ENCODE peak calls at places on chromosome 1, in six cellular contexts. Q, P, X, Z, E and Y are unnamed samples.

GRCh38 chr1:149936076-149936991 is at the start of gene MTMR11:
- DNase-seq in Q (no peak), P (no peak), X (peak; percentile 69), Z (peak; percentile 51), E (peak; percentile 84), Y (peak; percentile 73)

GRCh38 chr1:192303029-192303428 is 13.8 kb upstream of the RGS21 start:
- DNase-seq in Q (no peak), P (no peak), X (no peak), Z (no peak), E (no peak), Y (no peak)

GRCh38 chr1:228293393-228293792 is 85.5 kb downstream of the OBSCN start:
- DNase-seq in Q (no peak), P (no peak), X (no peak), Z (no peak), E (no peak), Y (no peak)

GRCh38 chr1:64505944-64506658 is 36.2 kb downstream of the CACHD1 start:
- DNase-seq in Q (no peak), P (no peak), X (no peak), Z (no peak), E (peak; percentile 63), Y (peak; percentile 69)

GRCh38 chr1:2238361-2239055 is 10.4 kb downstream of the SKI start:
- DNase-seq in Q (no peak), P (no peak), X (peak; percentile 6), Z (no peak), E (no peak), Y (no peak)

GRCh38 chr1:46394108-46394871 is at the start of gene FAAH:
- DNase-seq in Q (peak; percentile 83), P (no peak), X (peak; percentile 69), Z (no peak), E (peak; percentile 88), Y (peak; percentile 89)

GRCh38 chr1:20442920-20443625 is 42.9 kb downstream of the CAMK2N1 start:
- DNase-seq in Q (no peak), P (no peak), X (peak; percentile 53), Z (no peak), E (no peak), Y (no peak)

GRCh38 chr1:109482796-109483638 is 688 bp upstream of the ATXN7L2 start:
- DNase-seq in Q (no peak), P (no peak), X (peak; percentile 31), Z (no peak), E (no peak), Y (peak; percentile 55)

GRCh38 chr1:228397966-228398365 is 8.7 kb downstream of the TRIM11 start:
- DNase-seq in Q (no peak), P (no peak), X (no peak), Z (no peak), E (no peak), Y (no peak)

GRCh38 chr1:82491301-82491986 is 690.7 kb downstream of the ADGRL2 start:
- DNase-seq in Q (no peak), P (no peak), X (no peak), Z (no peak), E (no peak), Y (no peak)

GRCh38 chr1:33367488-33368405 is 46.8 kb upstream of the A3GALT2 start:
- DNase-seq in Q (peak; percentile 89), P (peak; percentile 91), X (peak; percentile 93), Z (peak; percentile 80), E (peak; percentile 91), Y (peak; percentile 92)

GRCh38 chr1:86706018-86706417 is 1.6 kb downstream of the SH3GLB1 start:
- DNase-seq in Q (no peak), P (no peak), X (no peak), Z (no peak), E (no peak), Y (no peak)

GRCh38 chr1:150061632-150062101 is 5.9 kb upstream of the VPS45 start:
- DNase-seq in Q (no peak), P (no peak), X (peak; percentile 66), Z (peak; percentile 20), E (no peak), Y (peak; percentile 9)

GRCh38 chr1:178126261-178126660 is 32.4 kb downstream of the RASAL2 start:
- DNase-seq in Q (no peak), P (no peak), X (no peak), Z (no peak), E (no peak), Y (peak; percentile 13)

GRCh38 chr1:118077331-118078055 is 107.5 kb downstream of the SPAG17 start:
- DNase-seq in Q (no peak), P (no peak), X (peak; percentile 33), Z (peak; percentile 9), E (peak; percentile 19), Y (peak; percentile 57)

GRCh38 chr1:171434717-171435346 is 50.5 kb upstream of the PRRC2C start:
- DNase-seq in Q (no peak), P (no peak), X (peak; percentile 63), Z (peak; percentile 37), E (no peak), Y (peak; percentile 27)

GRCh38 chr1:173871500-173871899 is 3.3 kb downstream of the ZBTB37 start:
- DNase-seq in Q (no peak), P (no peak), X (no peak), Z (no peak), E (no peak), Y (no peak)

GRCh38 chr1:54356680-54357147 is 49.5 kb downstream of the SSBP3 start:
- DNase-seq in Q (no peak), P (peak; percentile 54), X (no peak), Z (no peak), E (no peak), Y (no peak)

GRCh38 chr1:116709666-116710167 is 42.2 kb upstream of the IGSF3 start:
- DNase-seq in Q (no peak), P (no peak), X (no peak), Z (no peak), E (no peak), Y (no peak)

GRCh38 chr1:24745711-24746582 is 700 bp downstream of the CLIC4 start:
- DNase-seq in Q (no peak), P (no peak), X (peak; percentile 61), Z (no peak), E (peak; percentile 54), Y (peak; percentile 71)

GRCh38 chr1:204262506-204263239 is 48.9 kb upstream of the GOLT1A start:
- DNase-seq in Q (no peak), P (no peak), X (no peak), Z (no peak), E (no peak), Y (no peak)

GRCh38 chr1:93629101-93630059 is 52.3 kb downstream of the BCAR3 start:
- DNase-seq in Q (no peak), P (peak; percentile 61), X (peak; percentile 71), Z (no peak), E (peak; percentile 62), Y (peak; percentile 81)

GRCh38 chr1:115306146-115306545 is 31.9 kb downstream of the NGF start:
- DNase-seq in Q (no peak), P (no peak), X (no peak), Z (no peak), E (no peak), Y (no peak)

GRCh38 chr1:42332877-42333276 is 2.2 kb downstream of the FOXJ3 start:
- DNase-seq in Q (no peak), P (no peak), X (no peak), Z (no peak), E (no peak), Y (no peak)

GRCh38 chr1:186183219-186183618 is 191.8 kb downstream of the TPR start:
- DNase-seq in Q (no peak), P (no peak), X (peak; percentile 55), Z (peak; percentile 78), E (no peak), Y (no peak)